ENCODE peak calls at places on chromosomes 16 and 17, in six cellular contexts. O is lower lobe of right lung; J is mammary epithelial cell; Z is cardiac fibroblast; R is CD8-positive, alpha-beta T cell; S is bronchial epithelial cell. C is an unnamed sample.

GRCh38 chr16:77975942-77976341 is 46.4 kb upstream of the CLEC3A start:
- DNase-seq in O (no peak), J (no peak), Z (no peak), R (no peak), S (no peak), C (no peak)

GRCh38 chr17:46192484-46193245 is 564 bp downstream of the KANSL1 start:
- DNase-seq in O (peak), J (peak), Z (peak), R (peak), S (peak), C (peak)

GRCh38 chr17:55699178-55699865 is 23.3 kb downstream of the TMEM100 start:
- DNase-seq in O (no peak), J (no peak), Z (no peak), R (no peak), S (no peak), C (no peak)

GRCh38 chr16:69190598-69190997 is 3.6 kb downstream of the SNTB2 start:
- DNase-seq in O (no peak), J (no peak), Z (no peak), R (no peak), S (no peak), C (no peak)

GRCh38 chr17:59846391-59847165 is 46.2 kb downstream of the TUBD1 start:
- DNase-seq in O (no peak), J (peak), Z (peak), R (no peak), S (peak), C (no peak)

GRCh38 chr16:24036614-24037013 is 200.8 kb downstream of the PRKCB start:
- DNase-seq in O (no peak), J (peak), Z (peak), R (peak), S (peak), C (no peak)

GRCh38 chr16:11742041-11742535 is 569 bp downstream of the TXNDC11 start:
- DNase-seq in O (peak), J (peak), Z (no peak), R (peak), S (no peak), C (peak)

GRCh38 chr17:63946440-63947363 is 14.6 kb upstream of the CD79B start:
- DNase-seq in O (peak), J (no peak), Z (peak), R (peak), S (peak), C (peak)

GRCh38 chr16:85004587-85005205 is 6.6 kb downstream of the ZDHHC7 start:
- DNase-seq in O (peak), J (peak), Z (peak), R (no peak), S (peak), C (no peak)

GRCh38 chr17:682150-682549 is 32.5 kb downstream of the VPS53 start:
- DNase-seq in O (no peak), J (no peak), Z (no peak), R (no peak), S (no peak), C (no peak)

GRCh38 chr17:19247423-19247822 is 10.3 kb downstream of the EPN2 start:
- DNase-seq in O (no peak), J (no peak), Z (no peak), R (no peak), S (no peak), C (no peak)

GRCh38 chr17:47013341-47013740 is 34.3 kb upstream of the RPRML start:
- DNase-seq in O (no peak), J (no peak), Z (no peak), R (no peak), S (no peak), C (no peak)

GRCh38 chr17:67390646-67391480 is 13.8 kb downstream of the PITPNC1 start:
- DNase-seq in O (peak), J (peak), Z (peak), R (peak), S (peak), C (no peak)

GRCh38 chr16:21116148-21116693 is 34.4 kb downstream of the DNAH3 start:
- DNase-seq in O (no peak), J (no peak), Z (peak), R (no peak), S (no peak), C (peak)

GRCh38 chr17:48051278-48051677 is 3.1 kb downstream of the NFE2L1 start:
- DNase-seq in O (no peak), J (peak), Z (no peak), R (no peak), S (no peak), C (no peak)

GRCh38 chr16:84022641-84023040 is 20.0 kb downstream of the SLC38A8 start:
- DNase-seq in O (no peak), J (no peak), Z (no peak), R (no peak), S (no peak), C (no peak)

GRCh38 chr17:2899911-2900310 is 103.7 kb downstream of the RAP1GAP2 start:
- DNase-seq in O (no peak), J (no peak), Z (no peak), R (no peak), S (no peak), C (no peak)

GRCh38 chr17:69492410-69493071 is 78.0 kb downstream of the MAP2K6 start:
- DNase-seq in O (no peak), J (peak), Z (peak), R (no peak), S (peak), C (no peak)

GRCh38 chr16:4316103-4316731 is 350 bp downstream of the GLIS2 start:
- DNase-seq in O (no peak), J (peak), Z (peak), R (no peak), S (no peak), C (no peak)

DNA sequence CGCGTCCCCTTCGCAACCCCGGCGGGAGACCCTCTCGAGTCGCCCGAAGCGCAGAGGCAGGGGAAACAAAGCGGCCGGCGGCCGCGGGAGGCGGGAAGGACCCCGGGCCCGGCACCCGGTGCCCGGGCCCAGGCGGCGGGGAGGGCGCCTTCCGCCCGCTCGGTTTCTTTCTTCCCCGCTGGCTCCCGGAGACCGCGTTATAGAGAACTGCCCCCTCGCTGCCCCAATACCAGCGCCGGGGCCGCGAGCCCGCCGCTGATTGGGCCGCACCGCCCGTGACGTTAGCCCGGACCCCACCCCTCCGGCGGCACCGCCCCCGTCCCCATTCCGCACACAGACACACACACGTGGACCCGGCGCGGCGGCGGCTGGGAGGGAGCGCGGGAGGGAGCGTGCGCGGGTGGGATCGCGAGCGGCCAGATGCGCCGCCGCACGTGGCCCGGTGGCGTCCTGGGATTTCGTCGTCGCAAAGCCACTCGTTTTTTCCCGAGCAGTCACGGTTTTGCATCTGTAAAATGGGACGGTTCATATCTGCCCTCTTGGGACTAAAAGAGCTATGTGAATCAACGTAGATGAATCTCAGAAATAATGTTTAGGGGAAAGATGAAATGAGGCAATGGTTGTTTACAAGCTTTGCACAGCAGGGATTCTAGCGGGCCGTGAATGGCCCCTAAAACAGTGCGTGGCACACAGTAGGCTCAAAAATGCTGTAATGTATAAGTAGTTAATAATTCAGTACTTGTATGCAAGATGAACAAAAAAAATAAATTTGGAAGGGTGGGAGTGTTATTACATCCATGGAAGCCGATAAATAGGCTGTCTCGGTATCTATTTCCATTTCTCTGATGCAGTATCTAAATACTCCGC is at the start of gene EPOP:
- DNase-seq in O (peak), J (peak), Z (peak), R (peak), S (peak), C (peak)
- TF ChIP-seq CTCF in O (no peak), J (no peak), Z (no peak), R (no peak), S (no peak), C (no peak)

GRCh38 chr16:29899516-29900101 is at the start of gene SEZ6L2:
- DNase-seq in O (peak), J (peak), Z (peak), R (peak), S (peak), C (no peak)
- TF ChIP-seq CTCF in O (no peak), J (peak), Z (peak), R (no peak), S (peak), C (no peak)

GRCh38 chr16:35585411-35585810 is 2126.0 kb downstream of the TP53TG3F start:
- DNase-seq in O (no peak), J (no peak), Z (no peak), R (no peak), S (no peak), C (no peak)
- TF ChIP-seq CTCF in O (no peak), J (no peak), Z (no peak), R (no peak), S (no peak), C (no peak)

GRCh38 chr17:73192219-73192893 is 499 bp upstream of the COG1 start:
- DNase-seq in O (peak), J (peak), Z (peak), R (no peak), S (peak), C (peak)

GRCh38 chr17:73188011-73188410 is 4.8 kb upstream of the COG1 start:
- DNase-seq in O (no peak), J (no peak), Z (no peak), R (no peak), S (no peak), C (no peak)

GRCh38 chr17:73191443-73192218 is 1.2 kb upstream of the COG1 start:
- DNase-seq in O (peak), J (peak), Z (peak), R (peak), S (peak), C (peak)

GRCh38 chr17:73187203-73187769 is 5.6 kb upstream of the COG1 start:
- DNase-seq in O (no peak), J (no peak), Z (no peak), R (no peak), S (no peak), C (no peak)

DNA sequence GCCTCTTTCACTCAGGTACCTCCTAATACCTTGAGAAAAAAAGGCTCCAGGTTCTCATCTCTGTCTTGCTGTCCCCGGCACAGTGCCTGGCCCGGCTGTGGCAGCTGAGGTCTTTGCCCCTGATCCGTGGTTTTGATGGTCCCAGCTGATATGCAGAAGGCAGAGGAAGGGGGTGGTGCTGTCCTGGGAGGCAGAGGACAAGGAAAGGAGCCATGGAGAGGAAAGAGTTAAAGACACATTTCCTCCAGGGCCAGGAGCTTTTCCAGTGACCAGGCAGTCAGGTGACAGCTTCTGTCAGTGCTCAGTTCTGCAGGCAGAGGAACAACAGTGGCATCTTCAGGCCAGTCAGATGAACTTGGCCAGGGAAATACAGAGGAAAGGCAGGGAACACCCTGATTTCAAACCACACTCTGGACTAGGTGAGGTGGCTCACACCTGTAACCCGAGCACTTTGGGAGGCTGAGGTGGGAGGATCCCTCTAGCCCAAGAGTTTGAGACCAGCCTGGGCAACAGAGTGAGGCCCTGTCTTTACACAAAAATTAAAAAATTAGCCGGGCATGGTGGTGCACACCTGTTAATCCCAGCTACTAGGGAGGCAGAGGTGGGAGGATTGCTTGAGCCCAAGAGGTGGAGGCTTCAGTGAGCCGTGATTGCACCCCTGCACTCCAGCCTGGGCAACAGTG is 3.3 kb upstream of the COG1 start:
- DNase-seq in O (no peak), J (peak), Z (peak), R (no peak), S (peak), C (no peak)
- TF ChIP-seq CTCF in O (peak), J (peak), Z (peak), R (no peak), S (peak), C (peak)

GRCh38 chr17:37790153-37790552 is 45.3 kb upstream of the HNF1B start:
- DNase-seq in O (no peak), J (no peak), Z (no peak), R (no peak), S (no peak), C (no peak)

GRCh38 chr17:37791985-37792384 is 47.1 kb upstream of the HNF1B start:
- DNase-seq in O (no peak), J (no peak), Z (no peak), R (no peak), S (no peak), C (no peak)

GRCh38 chr17:37789166-37789565 is 44.3 kb upstream of the HNF1B start:
- DNase-seq in O (no peak), J (no peak), Z (no peak), R (no peak), S (no peak), C (no peak)

GRCh38 chr17:37792787-37793186 is 47.9 kb upstream of the HNF1B start:
- DNase-seq in O (no peak), J (peak), Z (no peak), R (no peak), S (peak), C (no peak)

GRCh38 chr17:37791434-37791833 is 46.6 kb upstream of the HNF1B start:
- DNase-seq in O (no peak), J (peak), Z (peak), R (peak), S (peak), C (no peak)
- TF ChIP-seq CTCF in O (peak), J (peak), Z (peak), R (peak), S (peak), C (peak)

GRCh38 chr16:86092586-86093480 is 193.9 kb downstream of the IRF8 start:
- DNase-seq in O (no peak), J (no peak), Z (no peak), R (no peak), S (no peak), C (peak)

GRCh38 chr16:86091976-86092375 is 193.0 kb downstream of the IRF8 start:
- DNase-seq in O (no peak), J (no peak), Z (no peak), R (no peak), S (no peak), C (peak)

GRCh38 chr16:86095131-86095752 is 196.3 kb downstream of the IRF8 start:
- DNase-seq in O (no peak), J (no peak), Z (no peak), R (no peak), S (no peak), C (peak)

GRCh38 chr16:86095906-86096485 is 197.0 kb downstream of the IRF8 start:
- DNase-seq in O (no peak), J (no peak), Z (no peak), R (no peak), S (no peak), C (peak)

GRCh38 chr16:86093801-86094750 is 195.1 kb downstream of the IRF8 start:
- DNase-seq in O (no peak), J (no peak), Z (no peak), R (no peak), S (no peak), C (no peak)
- TF ChIP-seq CTCF in O (no peak), J (no peak), Z (no peak), R (no peak), S (no peak), C (no peak)

GRCh38 chr16:19886061-19886792 is 1.6 kb upstream of the GPRC5B start:
- DNase-seq in O (peak), J (peak), Z (peak), R (peak), S (peak), C (peak)

GRCh38 chr16:19885456-19886060 is 910 bp upstream of the GPRC5B start:
- DNase-seq in O (no peak), J (no peak), Z (peak), R (no peak), S (no peak), C (no peak)

GRCh38 chr16:19884021-19884485 is 595 bp downstream of the GPRC5B start:
- DNase-seq in O (peak), J (no peak), Z (no peak), R (no peak), S (no peak), C (no peak)

GRCh38 chr16:19883296-19883951 is 1.2 kb downstream of the GPRC5B start:
- DNase-seq in O (no peak), J (no peak), Z (peak), R (no peak), S (no peak), C (no peak)

GRCh38 chr16:19884611-19885455 is at the start of gene GPRC5B:
- DNase-seq in O (peak), J (no peak), Z (peak), R (peak), S (peak), C (no peak)
- TF ChIP-seq CTCF in O (no peak), J (no peak), Z (no peak), R (no peak), S (peak), C (no peak)

DNA sequence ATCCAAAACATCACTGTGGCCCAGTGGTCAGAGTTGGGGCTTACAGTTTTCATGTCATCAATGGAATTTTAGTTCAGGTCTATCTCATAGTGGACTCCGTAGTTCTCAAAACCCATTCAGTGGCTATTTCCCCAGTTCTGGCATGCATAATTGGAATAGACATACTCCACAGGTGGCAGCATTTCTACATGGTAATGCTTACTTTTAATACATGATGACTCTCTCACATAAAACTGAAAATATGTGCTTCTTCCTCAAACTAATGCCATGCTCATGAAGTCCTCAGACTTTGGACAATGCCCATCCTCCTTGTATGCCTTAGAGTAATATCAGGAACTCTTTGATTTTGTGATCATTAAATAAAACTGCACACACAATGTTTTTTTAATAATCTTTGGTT is 857.4 kb upstream of the GOT2 start:
- DNase-seq in O (no peak), J (no peak), Z (no peak), R (no peak), S (no peak), C (no peak)
- TF ChIP-seq CTCF in O (no peak), J (no peak), Z (no peak), R (no peak), S (no peak), C (no peak)

GRCh38 chr17:81470944-81471803 is 41.4 kb downstream of the ACTG1 start:
- DNase-seq in O (no peak), J (no peak), Z (no peak), R (no peak), S (peak), C (no peak)

GRCh38 chr17:81473019-81473418 is 39.6 kb downstream of the ACTG1 start:
- DNase-seq in O (no peak), J (no peak), Z (no peak), R (no peak), S (no peak), C (no peak)

GRCh38 chr17:81470270-81470943 is 42.2 kb downstream of the ACTG1 start:
- DNase-seq in O (no peak), J (no peak), Z (no peak), R (no peak), S (no peak), C (no peak)

GRCh38 chr17:81469266-81469665 is 43.3 kb downstream of the ACTG1 start:
- DNase-seq in O (no peak), J (no peak), Z (no peak), R (no peak), S (no peak), C (no peak)

GRCh38 chr17:81471804-81472456 is 40.7 kb downstream of the ACTG1 start:
- DNase-seq in O (no peak), J (peak), Z (peak), R (no peak), S (no peak), C (no peak)
- TF ChIP-seq CTCF in O (no peak), J (no peak), Z (no peak), R (no peak), S (peak), C (no peak)

C was measured in CD14-positive monocyte.